ENCODE peak calls at places on chromosomes 6 and 20, in four cellular contexts. One of them, this sample, is unnamed.

GRCh38 chr6:159172066-159172465 is 2.9 kb downstream of the FNDC1 start:
- DNase-seq in IMR-90: no peak
- DNase-seq in CD8-positive, alpha-beta memory T cell: no peak
- DNase-seq in adrenal gland: no peak
- DNase-seq in this sample: no peak

GRCh38 chr20:37523012-37523391 is 2.0 kb downstream of the NNAT start:
- DNase-seq in CD8-positive, alpha-beta memory T cell: no peak
- DNase-seq in IMR-90: no peak
- DNase-seq in adrenal gland: no peak
- DNase-seq in this sample: no peak

GRCh38 chr20:7703436-7703835 is 236.8 kb downstream of the HAO1 start:
- DNase-seq in adrenal gland: no peak
- DNase-seq in CD8-positive, alpha-beta memory T cell: no peak
- DNase-seq in IMR-90: no peak
- DNase-seq in this sample: no peak

GRCh38 chr6:164927288-164928040 is 381.9 kb downstream of the C6orf118 start:
- DNase-seq in IMR-90: peak; percentile 27
- DNase-seq in adrenal gland: peak; percentile 68
- DNase-seq in CD8-positive, alpha-beta memory T cell: peak; percentile 15
- DNase-seq in this sample: peak; percentile 86

GRCh38 chr6:140661691-140662090 is 1287.2 kb upstream of the CITED2 start:
- DNase-seq in IMR-90: peak; percentile 39
- DNase-seq in adrenal gland: no peak
- DNase-seq in CD8-positive, alpha-beta memory T cell: no peak
- DNase-seq in this sample: no peak

GRCh38 chr6:136964368-136964767 is 42.3 kb downstream of the SLC35D3 start:
- DNase-seq in CD8-positive, alpha-beta memory T cell: no peak
- DNase-seq in adrenal gland: no peak
- DNase-seq in IMR-90: no peak
- DNase-seq in this sample: no peak

GRCh38 chr20:35368616-35369423 is 43.0 kb downstream of the UQCC1 start:
- DNase-seq in CD8-positive, alpha-beta memory T cell: no peak
- DNase-seq in IMR-90: no peak
- DNase-seq in adrenal gland: no peak
- DNase-seq in this sample: no peak

GRCh38 chr20:15814903-15815302 is 758.3 kb downstream of the KIF16B start:
- DNase-seq in IMR-90: no peak
- DNase-seq in adrenal gland: no peak
- DNase-seq in CD8-positive, alpha-beta memory T cell: no peak
- DNase-seq in this sample: no peak

GRCh38 chr20:48705208-48706115 is 122.3 kb downstream of the PREX1 start:
- DNase-seq in IMR-90: no peak
- DNase-seq in CD8-positive, alpha-beta memory T cell: no peak
- DNase-seq in adrenal gland: no peak
- DNase-seq in this sample: no peak

GRCh38 chr20:35263609-35264223 is 14.2 kb downstream of the MMP24OS start:
- DNase-seq in adrenal gland: no peak
- DNase-seq in IMR-90: no peak
- DNase-seq in CD8-positive, alpha-beta memory T cell: no peak
- DNase-seq in this sample: no peak

GRCh38 chr20:36792422-36792821 is 18.9 kb upstream of the DSN1 start:
- DNase-seq in CD8-positive, alpha-beta memory T cell: no peak
- DNase-seq in IMR-90: peak; percentile 72
- DNase-seq in adrenal gland: no peak
- DNase-seq in this sample: peak; percentile 72

GRCh38 chr20:48288930-48289507 is 503.7 kb upstream of the SULF2 start:
- DNase-seq in adrenal gland: no peak
- DNase-seq in CD8-positive, alpha-beta memory T cell: no peak
- DNase-seq in IMR-90: no peak
- DNase-seq in this sample: no peak

GRCh38 chr6:17994019-17994418 is 6.6 kb upstream of the KIF13A start:
- DNase-seq in adrenal gland: no peak
- DNase-seq in CD8-positive, alpha-beta memory T cell: no peak
- DNase-seq in IMR-90: peak; percentile 30
- DNase-seq in this sample: no peak

GRCh38 chr6:53647437-53648094 is 18.0 kb downstream of the KLHL31 start:
- DNase-seq in CD8-positive, alpha-beta memory T cell: no peak
- DNase-seq in adrenal gland: no peak
- DNase-seq in IMR-90: no peak
- DNase-seq in this sample: no peak

DNA sequence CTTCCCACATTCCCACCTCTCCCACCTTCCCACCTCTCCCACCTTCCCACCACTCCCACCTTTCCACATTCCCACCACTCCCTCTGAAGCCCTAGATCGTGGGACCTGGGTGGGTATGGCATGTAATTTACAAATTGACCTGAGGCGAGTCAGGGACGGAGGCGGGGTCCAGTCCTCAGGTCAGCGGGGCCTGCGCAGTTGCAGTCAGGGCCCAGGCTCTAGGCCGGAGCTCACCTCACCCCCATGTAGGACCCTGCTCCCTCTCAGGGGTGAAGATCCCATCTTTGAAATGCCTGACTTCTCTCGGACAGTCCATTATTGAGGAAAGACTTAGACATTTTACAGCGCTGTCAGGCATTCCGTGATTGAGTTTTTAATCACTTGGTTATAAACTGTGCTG is 10.5 kb downstream of the THBS2 start:
- DNase-seq in adrenal gland: no peak
- DNase-seq in IMR-90: no peak
- DNase-seq in CD8-positive, alpha-beta memory T cell: no peak
- DNase-seq in this sample: no peak
- H3K27ac ChIP-seq in adrenal gland: no peak overlapping the region
- H3K27ac ChIP-seq in IMR-90: no peak overlapping the region
- H3K27ac ChIP-seq in CD8-positive, alpha-beta memory T cell: no peak overlapping the region
- H3K27ac ChIP-seq in this sample: no peak overlapping the region

DNA sequence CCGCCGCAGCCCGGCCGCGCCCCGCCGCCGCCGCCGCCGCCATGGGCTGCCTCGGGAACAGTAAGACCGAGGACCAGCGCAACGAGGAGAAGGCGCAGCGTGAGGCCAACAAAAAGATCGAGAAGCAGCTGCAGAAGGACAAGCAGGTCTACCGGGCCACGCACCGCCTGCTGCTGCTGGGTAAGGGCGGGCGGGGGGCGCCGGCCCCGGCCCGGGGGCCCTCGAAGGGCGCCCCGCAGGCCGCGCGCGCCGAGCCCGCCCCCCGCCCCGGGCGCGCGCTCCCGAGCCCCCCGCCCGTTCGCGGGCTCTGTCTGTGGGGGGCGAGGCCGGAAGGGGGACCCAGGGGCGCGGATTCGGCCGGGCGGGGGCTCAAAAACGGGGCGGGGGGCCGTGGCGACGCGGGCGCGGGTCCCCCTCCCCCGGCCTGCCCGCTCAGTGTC is 39.2 kb downstream of the GNAS start:
- DNase-seq in CD8-positive, alpha-beta memory T cell: no peak
- DNase-seq in IMR-90: no peak
- DNase-seq in adrenal gland: no peak
- DNase-seq in this sample: peak; percentile 71
- H3K4me1 ChIP-seq in CD8-positive, alpha-beta memory T cell: peaks cover 36% of the 10 kb centered on the region
- H3K4me1 ChIP-seq in IMR-90: peaks cover 11% of the 10 kb centered on the region
- H3K4me1 ChIP-seq in adrenal gland: peaks cover 39% of the 10 kb centered on the region
- H3K4me1 ChIP-seq in this sample: peaks cover 3% of the 10 kb centered on the region

GRCh38 chr20:25054133-25054820 is 3.7 kb downstream of the ACSS1 start:
- DNase-seq in IMR-90: no peak
- DNase-seq in CD8-positive, alpha-beta memory T cell: no peak
- DNase-seq in adrenal gland: no peak
- DNase-seq in this sample: no peak
- H3K27ac ChIP-seq in IMR-90: no peak overlapping the region
- H3K27ac ChIP-seq in CD8-positive, alpha-beta memory T cell: no peak overlapping the region
- H3K27ac ChIP-seq in adrenal gland: peak overlapping the region; percentile 94
- H3K27ac ChIP-seq in this sample: peak overlapping the region; percentile 95

DNA sequence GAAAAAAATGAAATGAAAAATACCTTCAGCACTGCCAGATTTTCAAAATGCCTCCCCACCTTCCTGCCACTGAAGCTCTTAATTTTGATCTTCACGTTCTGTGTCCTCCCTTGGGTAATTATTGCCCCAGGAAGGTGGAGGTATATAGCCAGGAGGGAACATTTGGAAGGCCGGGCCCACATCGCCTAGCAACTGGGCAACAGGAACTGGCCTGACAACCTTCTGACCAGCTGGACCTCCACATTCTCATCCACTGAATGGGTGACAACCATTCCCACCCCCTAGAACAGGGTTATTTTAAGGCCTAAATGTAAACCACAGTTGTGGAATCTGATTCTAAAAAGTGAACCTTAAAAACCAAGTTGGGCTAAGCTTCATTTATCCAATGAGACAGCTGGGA is 3.2 kb downstream of the RRBP1 start:
- DNase-seq in adrenal gland: no peak
- DNase-seq in IMR-90: no peak
- DNase-seq in CD8-positive, alpha-beta memory T cell: no peak
- DNase-seq in this sample: no peak
- H3K4me1 ChIP-seq in adrenal gland: peaks cover 52% of the 10 kb centered on the region
- H3K4me1 ChIP-seq in IMR-90: peaks cover 37% of the 10 kb centered on the region
- H3K4me1 ChIP-seq in CD8-positive, alpha-beta memory T cell: peaks cover 13% of the 10 kb centered on the region
- H3K4me1 ChIP-seq in this sample: peaks cover 14% of the 10 kb centered on the region

GRCh38 chr20:17522528-17522927 is 8.7 kb downstream of the BFSP1 start:
- DNase-seq in CD8-positive, alpha-beta memory T cell: no peak
- DNase-seq in adrenal gland: no peak
- DNase-seq in IMR-90: no peak
- DNase-seq in this sample: no peak
- H3K27ac ChIP-seq in CD8-positive, alpha-beta memory T cell: no peak overlapping the region
- H3K27ac ChIP-seq in adrenal gland: no peak overlapping the region
- H3K27ac ChIP-seq in IMR-90: no peak overlapping the region
- H3K27ac ChIP-seq in this sample: no peak overlapping the region